ENCODE peak calls at places on chromosomes 6 and 20, in five cellular contexts. M, C, I, W and R are unnamed samples.

GRCh38 chr6:90714319-90714718 is 127.4 kb upstream of the MAP3K7 start:
- DNase-seq in I (no peak), M (no peak), C (peak), W (no peak), R (no peak)

GRCh38 chr20:19758888-19759331 is 852 bp downstream of the RIN2 start:
- DNase-seq in W (peak), I (peak), M (peak), C (no peak), R (peak)

GRCh38 chr6:26233608-26234420 is 131.2 kb upstream of the BTN3A2 start:
- DNase-seq in M (peak), W (peak), I (no peak), C (peak), R (peak)

GRCh38 chr6:37047421-37047931 is 42.0 kb downstream of the FGD2 start:
- DNase-seq in M (no peak), C (no peak), W (no peak), I (no peak), R (no peak)

GRCh38 chr6:125924169-125924568 is 32.4 kb upstream of the HINT3 start:
- DNase-seq in M (no peak), C (no peak), I (no peak), W (peak), R (no peak)

GRCh38 chr6:113782641-113783040 is 74.5 kb upstream of the MARCKS start:
- DNase-seq in W (no peak), C (no peak), M (no peak), I (no peak), R (no peak)

GRCh38 chr6:135331002-135331401 is 149.9 kb downstream of the MYB start:
- DNase-seq in C (peak), M (no peak), W (no peak), I (no peak), R (no peak)

GRCh38 chr20:50982372-50982771 is 23.8 kb downstream of the MOCS3 start:
- DNase-seq in C (peak), M (no peak), W (peak), I (no peak), R (no peak)

GRCh38 chr20:61442075-61442670 is 190.1 kb downstream of the CDH4 start:
- DNase-seq in W (peak), M (no peak), I (no peak), C (peak), R (no peak)

GRCh38 chr20:61445138-61445537 is 193.1 kb downstream of the CDH4 start:
- DNase-seq in C (no peak), M (peak), W (no peak), I (no peak), R (no peak)

GRCh38 chr20:61442718-61443117 is 190.7 kb downstream of the CDH4 start:
- DNase-seq in I (no peak), M (no peak), W (no peak), C (no peak), R (no peak)

GRCh38 chr20:61444637-61445036 is 192.6 kb downstream of the CDH4 start:
- DNase-seq in M (no peak), C (no peak), W (no peak), I (no peak), R (no peak)

GRCh38 chr20:61443541-61444126 is 191.6 kb downstream of the CDH4 start:
- DNase-seq in W (peak), M (no peak), C (peak), I (no peak), R (no peak)
- H2BK15ac ChIP-seq in W (no peak), M (no peak), C (no peak), I (no peak), R (no peak)

GRCh38 chr6:43455034-43455747 is at the start of gene DLK2:
- DNase-seq in C (no peak), M (no peak), I (no peak), W (no peak), R (no peak)

GRCh38 chr6:43452896-43453295 is 2.5 kb downstream of the DLK2 start:
- DNase-seq in C (no peak), M (no peak), I (no peak), W (no peak), R (no peak)

GRCh38 chr6:43451939-43452338 is 3.4 kb downstream of the DLK2 start:
- DNase-seq in I (no peak), M (no peak), C (no peak), W (no peak), R (no peak)

GRCh38 chr6:43454290-43455033 is 886 bp downstream of the DLK2 start:
- DNase-seq in I (peak), W (peak), C (peak), M (peak), R (peak)

GRCh38 chr6:43453831-43454230 is 1.5 kb downstream of the DLK2 start:
- DNase-seq in W (no peak), M (no peak), C (no peak), I (no peak), R (no peak)
- H2BK15ac ChIP-seq in W (no peak), M (no peak), C (no peak), I (no peak), R (no peak)

GRCh38 chr6:29631860-29632731 is 887 bp downstream of the GABBR1 start:
- DNase-seq in W (peak), C (peak), I (no peak), M (peak), R (peak)
- H2BK15ac ChIP-seq in W (peak), C (no peak), I (peak), M (no peak), R (no peak)

DNA sequence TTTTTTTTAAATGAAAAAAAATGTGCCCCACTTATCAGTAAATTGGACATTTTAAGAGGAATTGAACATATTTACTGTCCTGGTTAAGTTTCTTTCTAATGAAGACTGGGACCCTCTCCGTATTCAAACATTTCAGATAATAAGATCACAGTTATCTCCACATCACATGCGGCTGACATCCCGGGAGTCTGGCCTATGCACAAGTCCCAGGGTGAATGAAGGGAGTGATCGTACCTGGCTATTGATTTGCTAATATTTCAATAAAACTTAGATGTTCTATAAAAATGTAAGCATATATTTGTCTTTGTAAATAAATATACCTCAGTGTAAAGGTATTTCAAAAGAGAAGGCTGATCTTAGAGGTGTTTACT is 58.1 kb downstream of the FOXC1 start:
- DNase-seq in I (no peak), W (no peak), C (no peak), M (no peak), R (no peak)
- H2BK15ac ChIP-seq in I (no peak), W (no peak), C (peak), M (no peak), R (no peak)

DNA sequence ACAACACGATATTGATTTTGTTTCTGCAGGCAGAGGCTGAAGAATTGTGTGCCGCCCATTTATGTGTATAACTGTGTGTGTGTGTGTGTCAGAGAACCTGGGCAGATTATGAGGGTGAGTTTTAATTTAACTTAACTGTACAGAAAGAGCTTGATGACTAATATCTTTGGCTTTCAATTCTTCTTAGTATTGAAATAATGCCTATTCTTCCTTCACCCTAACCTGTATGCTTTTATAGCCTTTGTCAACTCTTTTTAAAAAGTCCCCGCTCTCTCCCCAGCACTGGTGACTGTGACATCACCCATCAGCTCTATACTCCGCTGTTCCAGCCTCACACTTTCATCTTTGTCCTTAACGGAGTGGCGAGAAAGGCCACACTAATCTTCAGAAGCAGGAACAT is 206.5 kb downstream of the CD83 start:
- DNase-seq in C (peak), I (no peak), W (no peak), M (no peak), R (no peak)
- H2BK15ac ChIP-seq in C (no peak), I (no peak), W (no peak), M (no peak), R (no peak)

DNA sequence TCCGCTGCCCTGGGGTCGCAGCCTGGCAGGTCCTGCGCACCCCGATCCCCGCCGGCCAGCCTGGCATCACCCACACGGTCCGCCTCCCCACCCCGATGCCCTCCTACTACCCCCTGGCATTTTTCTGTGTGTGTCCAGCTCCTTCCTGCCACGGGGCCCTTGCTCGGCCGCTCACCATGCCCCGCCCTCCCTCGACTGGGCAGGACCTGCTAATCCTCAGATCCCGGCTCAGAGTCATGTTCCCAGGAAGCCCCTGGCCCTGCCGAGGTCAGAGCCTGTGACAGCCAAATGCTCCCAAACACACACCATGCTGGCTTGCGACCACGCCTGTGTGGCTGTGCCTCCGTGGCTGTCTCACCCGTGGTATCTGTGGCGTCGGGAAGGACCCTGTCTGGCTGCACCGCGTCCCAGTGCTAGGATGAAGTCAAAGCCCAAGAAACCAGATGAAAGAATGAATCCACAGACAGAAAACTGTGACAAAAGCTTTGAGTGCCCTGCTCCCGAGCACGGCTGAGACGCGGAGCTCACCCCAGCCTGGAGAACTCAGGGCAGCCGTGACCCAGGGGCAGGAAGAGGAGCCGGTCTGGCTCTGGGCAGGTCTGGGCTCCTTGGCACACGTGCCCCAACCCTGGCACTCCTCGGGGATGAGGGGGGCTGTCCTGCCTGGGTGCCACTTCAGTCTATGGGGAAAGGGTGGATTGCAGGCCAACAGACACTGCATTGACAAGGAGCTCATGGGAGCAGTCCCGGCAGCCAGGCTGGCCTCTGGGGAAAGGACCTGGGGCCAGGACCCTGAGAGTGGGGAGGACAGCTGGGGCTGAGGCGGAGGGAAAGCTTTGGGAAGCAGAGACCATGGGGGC is 20.8 kb upstream of the SLCO4A1 start:
- DNase-seq in C (no peak), M (no peak), W (no peak), I (no peak), R (no peak)
- H2BK15ac ChIP-seq in C (no peak), M (no peak), W (no peak), I (peak), R (no peak)

DNA sequence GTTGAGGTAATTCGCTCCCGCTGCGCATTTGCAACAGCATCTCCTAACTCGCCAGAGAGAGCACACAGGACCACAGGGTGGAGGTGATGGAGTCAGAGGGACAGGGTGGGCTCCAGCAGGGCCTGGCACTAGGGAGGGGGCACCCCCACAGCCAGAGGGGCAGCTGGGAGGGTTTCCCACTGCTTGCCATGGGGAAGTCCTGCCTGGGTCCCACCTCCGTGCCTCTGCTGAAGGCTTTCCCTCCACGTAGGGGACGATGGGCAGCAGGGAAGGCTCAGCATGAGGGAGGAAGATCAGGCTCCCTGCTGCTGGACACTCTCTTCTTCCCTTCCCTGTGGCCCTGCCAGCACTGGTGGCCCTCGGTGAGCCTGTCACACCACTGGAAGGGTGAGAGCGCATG is 37.2 kb downstream of the VSTM2L start:
- DNase-seq in C (no peak), M (no peak), W (no peak), I (no peak), R (peak)
- H2BK15ac ChIP-seq in C (no peak), M (no peak), W (no peak), I (no peak), R (no peak)

DNA sequence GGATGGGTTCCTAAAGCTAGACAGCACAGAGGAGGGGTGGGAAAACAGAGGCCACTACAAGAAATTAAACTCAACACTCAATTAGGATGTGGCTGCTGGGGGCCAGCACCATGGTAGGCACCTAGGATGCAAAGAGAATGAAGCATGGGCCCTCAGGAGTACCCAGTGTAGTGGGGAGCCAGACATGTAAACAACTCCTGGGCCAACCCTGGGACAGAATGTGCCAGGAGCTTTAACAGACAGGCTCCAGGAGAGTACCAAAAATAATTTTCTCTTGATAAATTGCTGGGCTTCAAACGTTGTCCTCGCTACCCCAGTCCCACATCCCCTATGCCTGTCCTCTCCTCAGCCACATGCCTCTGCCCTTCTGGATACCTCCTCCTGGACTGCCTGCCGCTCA is 1.7 kb downstream of the TMEM151B start:
- DNase-seq in I (no peak), W (no peak), C (no peak), M (no peak), R (no peak)
- H2BK15ac ChIP-seq in I (no peak), W (no peak), C (no peak), M (no peak), R (no peak)

GRCh38 chr20:3741846-3742458 is 9.5 kb downstream of the HSPA12B start:
- DNase-seq in W (no peak), C (no peak), M (peak), I (no peak), R (no peak)

GRCh38 chr20:3740600-3741301 is 8.3 kb downstream of the HSPA12B start:
- DNase-seq in M (no peak), C (no peak), I (no peak), W (no peak), R (peak)

GRCh38 chr20:3739054-3739925 is 6.8 kb downstream of the HSPA12B start:
- DNase-seq in M (no peak), I (no peak), C (no peak), W (no peak), R (peak)

GRCh38 chr20:3738109-3739053 is 5.9 kb downstream of the HSPA12B start:
- DNase-seq in C (no peak), I (no peak), M (no peak), W (no peak), R (peak)

GRCh38 chr20:3739926-3740599 is 7.6 kb downstream of the HSPA12B start:
- DNase-seq in I (no peak), C (no peak), M (no peak), W (no peak), R (peak)
- H2BK15ac ChIP-seq in I (peak), C (no peak), M (no peak), W (no peak), R (no peak)

GRCh38 chr20:575230-575629 is 31.6 kb upstream of the CSNK2A1 start:
- DNase-seq in M (no peak), C (no peak), I (no peak), W (no peak), R (no peak)

GRCh38 chr20:572752-573151 is 29.2 kb upstream of the CSNK2A1 start:
- DNase-seq in C (no peak), W (no peak), I (no peak), M (no peak), R (no peak)

GRCh38 chr20:571754-572331 is 28.3 kb upstream of the CSNK2A1 start:
- DNase-seq in I (peak), C (no peak), M (peak), W (no peak), R (peak)

GRCh38 chr20:574297-574942 is 30.8 kb upstream of the CSNK2A1 start:
- DNase-seq in I (no peak), C (no peak), M (peak), W (no peak), R (peak)

DNA sequence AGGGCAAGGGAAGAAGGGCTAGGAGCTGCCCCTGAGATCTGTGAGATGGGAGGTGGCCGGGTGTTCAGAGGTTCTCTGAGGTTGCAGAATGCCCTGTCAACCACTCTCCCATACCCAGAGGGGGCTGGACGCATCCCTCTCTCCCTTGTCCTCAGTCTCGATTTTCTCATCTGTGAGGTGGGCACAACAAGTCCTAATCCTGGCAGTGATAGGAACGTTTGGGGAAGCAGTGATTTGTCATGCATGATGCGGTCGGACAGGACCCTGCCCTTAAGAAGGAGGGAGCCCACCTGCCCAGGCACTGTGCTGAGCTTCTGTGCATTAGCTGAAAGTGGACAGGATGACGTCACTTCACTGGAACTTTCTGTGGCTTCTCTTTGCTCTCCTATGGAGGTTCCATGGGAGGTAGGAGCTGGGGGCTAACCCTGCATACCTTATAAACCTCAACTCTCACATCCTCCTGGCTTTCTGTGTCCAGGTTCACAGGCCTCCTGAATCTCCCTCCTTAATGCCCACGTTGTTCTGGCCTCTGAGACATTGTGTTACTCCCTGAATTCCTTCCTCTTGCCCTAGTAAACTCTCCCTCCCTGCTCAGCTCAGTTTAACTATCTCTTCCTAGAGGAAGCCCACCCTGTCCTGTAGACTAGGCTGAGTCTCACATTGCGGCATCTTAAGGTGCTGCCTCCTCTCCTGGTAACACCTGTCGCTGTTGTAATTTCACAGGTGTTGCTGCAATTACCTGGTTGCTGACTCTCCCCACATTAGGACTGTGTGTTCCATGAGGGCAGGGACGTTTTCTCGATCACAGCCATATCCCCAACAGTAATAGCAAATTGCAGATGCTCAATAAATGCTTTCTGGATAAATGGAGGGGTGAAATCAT is 30.1 kb upstream of the CSNK2A1 start:
- DNase-seq in I (no peak), W (no peak), M (peak), C (no peak), R (no peak)
- H2BK15ac ChIP-seq in I (peak), W (no peak), M (no peak), C (no peak), R (no peak)